ENCODE peak calls at places on chromosomes 4 and X, in six cellular contexts. O, I, F, H, N and P are unnamed samples.
A peak's percentile ranks its signal among the peaks of the same experiment; 100 is the strongest.

GRCh38 chr4:139814285-139815015 is 148.8 kb downstream of the MGST2 start:
- DNase-seq in O (no peak), I (no peak), F (no peak), H (peak; percentile 66), N (no peak), P (no peak)

GRCh38 chr4:60216752-60217151 is 983.4 kb upstream of the ADGRL3 start:
- DNase-seq in O (no peak), I (no peak), F (no peak), H (no peak), N (no peak), P (no peak)

GRCh38 chrX:72094894-72095293 is 36.8 kb downstream of the RTL5 start:
- DNase-seq in O (peak; percentile 79), I (peak; percentile 46), F (no peak), H (peak; percentile 24), N (no peak), P (no peak)

GRCh38 chr4:89212666-89213381 is 94.8 kb downstream of the GPRIN3 start:
- DNase-seq in O (no peak), I (no peak), F (no peak), H (no peak), N (no peak), P (no peak)

GRCh38 chr4:11542952-11543351 is 114.3 kb upstream of the HS3ST1 start:
- DNase-seq in O (no peak), I (no peak), F (no peak), H (no peak), N (no peak), P (no peak)

GRCh38 chr4:73989928-73990327 is 1.9 kb upstream of the PPBP start:
- DNase-seq in O (no peak), I (no peak), F (no peak), H (no peak), N (no peak), P (no peak)

GRCh38 chr4:47474799-47475198 is 10.3 kb upstream of the ATP10D start:
- DNase-seq in O (no peak), I (no peak), F (no peak), H (no peak), N (no peak), P (no peak)

GRCh38 chr4:108559067-108559793 is 61.1 kb upstream of the RPL34 start:
- DNase-seq in O (no peak), I (no peak), F (no peak), H (no peak), N (no peak), P (no peak)

GRCh38 chr4:53962516-53963225 is 101.7 kb downstream of the CHIC2 start:
- DNase-seq in O (no peak), I (no peak), F (no peak), H (no peak), N (peak; percentile 40), P (peak; percentile 20)

GRCh38 chr4:38509551-38509950 is 154.4 kb upstream of the KLF3 start:
- DNase-seq in O (no peak), I (no peak), F (no peak), H (no peak), N (no peak), P (no peak)

GRCh38 chrX:39755152-39756032 is 342.4 kb downstream of the BCOR start:
- DNase-seq in O (peak; percentile 94), I (no peak), F (peak; percentile 92), H (peak; percentile 94), N (peak; percentile 94), P (peak; percentile 58)

GRCh38 chr4:15665738-15666365 is 10.7 kb upstream of the FBXL5 start:
- DNase-seq in O (no peak), I (no peak), F (no peak), H (no peak), N (no peak), P (no peak)

GRCh38 chr4:158446106-158446505 is 75.6 kb upstream of the RXFP1 start:
- DNase-seq in O (no peak), I (no peak), F (no peak), H (no peak), N (no peak), P (no peak)

GRCh38 chrX:101241531-101241930 is 21.9 kb downstream of the DRP2 start:
- DNase-seq in O (no peak), I (no peak), F (no peak), H (no peak), N (no peak), P (no peak)

GRCh38 chr4:142474398-142475087 is 371.6 kb downstream of the INPP4B start:
- DNase-seq in O (no peak), I (no peak), F (no peak), H (no peak), N (no peak), P (no peak)

GRCh38 chr4:122163301-122163700 is 11.2 kb downstream of the BLTP1 start:
- DNase-seq in O (no peak), I (no peak), F (no peak), H (no peak), N (no peak), P (no peak)

GRCh38 chr4:7391637-7392437 is 42.9 kb downstream of the PSAPL1 start:
- DNase-seq in O (no peak), I (no peak), F (no peak), H (no peak), N (peak; percentile 54), P (no peak)

GRCh38 chr4:89653012-89653411 is 183.9 kb downstream of the SNCA start:
- DNase-seq in O (no peak), I (no peak), F (no peak), H (no peak), N (no peak), P (no peak)

GRCh38 chr4:52657630-52658501 is 1.2 kb downstream of the USP46 start:
- DNase-seq in O (peak; percentile 50), I (peak; percentile 94), F (no peak), H (peak; percentile 16), N (no peak), P (peak; percentile 18)

GRCh38 chrX:155632424-155633100 is 19.8 kb upstream of the TMLHE start:
- DNase-seq in O (no peak), I (no peak), F (no peak), H (no peak), N (no peak), P (no peak)

GRCh38 chrX:11427082-11428033 is 134.1 kb downstream of the AMELX start:
- DNase-seq in O (peak; percentile 84), I (peak; percentile 48), F (no peak), H (peak; percentile 6), N (no peak), P (no peak)

GRCh38 chr4:108637856-108638255 is 12.5 kb upstream of the OSTC start:
- DNase-seq in O (no peak), I (no peak), F (no peak), H (no peak), N (no peak), P (no peak)

GRCh38 chr4:107721436-107722090 is 1.5 kb upstream of the PAPSS1 start:
- DNase-seq in O (peak; percentile 62), I (peak; percentile 57), F (no peak), H (no peak), N (no peak), P (no peak)

GRCh38 chr4:85933306-85933640 is 426.6 kb downstream of the MAPK10 start:
- DNase-seq in O (no peak), I (no peak), F (no peak), H (no peak), N (no peak), P (no peak)

GRCh38 chr4:119906277-119906676 is 160.4 kb downstream of the MAD2L1 start:
- DNase-seq in O (no peak), I (peak; percentile 25), F (no peak), H (no peak), N (no peak), P (no peak)

GRCh38 chr4:27003602-27004238 is 143.1 kb downstream of the STIM2 start:
- DNase-seq in O (no peak), I (no peak), F (peak; percentile 49), H (no peak), N (no peak), P (no peak)

GRCh38 chrX:40864972-40865371 is 129.6 kb upstream of the MED14 start:
- DNase-seq in O (no peak), I (no peak), F (no peak), H (no peak), N (no peak), P (no peak)

DNA sequence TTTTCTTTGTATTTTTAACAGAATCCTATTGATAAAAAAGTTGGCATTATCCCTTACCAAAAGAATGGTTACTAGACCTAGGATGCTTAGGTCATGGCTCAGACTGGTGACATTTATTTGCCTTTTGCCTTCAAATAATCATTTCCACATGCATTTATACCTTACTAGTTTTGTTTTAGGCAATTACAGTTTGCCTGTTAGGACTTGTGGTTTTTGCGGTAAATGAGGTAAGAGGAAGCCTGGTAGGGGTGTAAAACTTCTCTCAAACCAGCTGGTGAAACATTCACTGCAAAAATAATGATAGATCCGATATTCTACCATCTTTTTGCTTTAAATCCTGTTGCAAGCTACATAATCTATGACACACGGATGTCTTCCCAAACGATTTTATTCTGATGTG is 12.1 kb downstream of the LAMP2 start:
- DNase-seq in O (no peak), I (no peak), F (no peak), H (no peak), N (no peak), P (no peak)
- H3K27me3 ChIP-seq in O (no peaks in the 10 kb centered on the region), I (no peaks in the 10 kb centered on the region), F (no peaks in the 10 kb centered on the region), H (no peaks in the 10 kb centered on the region), N (no peaks in the 10 kb centered on the region), P (no peaks in the 10 kb centered on the region)

DNA sequence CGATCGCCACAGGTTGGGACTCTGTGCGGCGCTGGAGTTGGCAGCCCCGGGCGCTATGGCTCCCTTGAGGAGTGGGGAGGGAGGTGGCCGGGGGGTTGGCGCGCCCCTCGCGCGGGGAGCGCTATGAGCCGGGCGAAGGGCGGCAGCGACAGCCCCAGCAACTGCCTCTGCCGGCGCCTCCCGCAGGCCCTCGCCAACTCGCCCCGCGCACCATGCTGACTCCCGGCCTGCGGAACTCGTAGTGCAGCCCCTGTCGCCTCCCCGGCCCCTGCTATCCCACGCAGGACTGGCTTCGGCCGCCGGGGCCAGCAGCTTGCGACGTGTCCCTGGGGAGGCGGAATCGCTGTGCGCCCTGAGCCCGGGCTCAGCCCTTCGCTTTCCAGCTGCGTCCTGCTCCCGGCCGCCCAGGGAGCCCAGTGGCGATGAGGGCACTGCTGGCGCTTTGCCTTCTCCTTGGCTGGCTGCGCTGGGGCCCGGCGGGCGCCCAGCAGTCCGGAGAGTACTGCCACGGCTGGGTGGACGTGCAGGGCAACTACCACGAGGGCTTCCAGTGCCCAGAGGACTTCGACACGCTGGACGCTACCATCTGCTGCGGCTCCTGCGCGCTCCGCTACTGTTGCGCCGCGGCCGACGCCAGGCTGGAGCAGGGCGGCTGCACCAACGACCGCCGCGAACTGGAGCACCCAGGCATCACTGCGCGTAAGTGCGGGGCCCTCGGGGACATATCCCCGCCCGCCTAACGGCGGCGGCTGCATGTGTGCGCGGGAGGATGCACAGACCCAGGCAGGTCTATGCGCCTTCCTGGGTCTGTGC is 553 bp downstream of the SHISA3 start:
- DNase-seq in O (peak; percentile 76), I (peak; percentile 75), F (no peak), H (peak; percentile 24), N (no peak), P (no peak)
- H3K27me3 ChIP-seq in O (no peaks in the 10 kb centered on the region), I (peaks cover 79% of the 10 kb centered on the region), F (peaks cover 4% of the 10 kb centered on the region), H (peaks cover 38% of the 10 kb centered on the region), N (no peaks in the 10 kb centered on the region), P (peaks cover 3% of the 10 kb centered on the region)

GRCh38 chrX:114017086-114017485 is 566.8 kb upstream of the HTR2C start:
- DNase-seq in O (no peak), I (no peak), F (no peak), H (no peak), N (no peak), P (no peak)
- H3K27me3 ChIP-seq in O (no peaks in the 10 kb centered on the region), I (no peaks in the 10 kb centered on the region), F (no peaks in the 10 kb centered on the region), H (peaks cover 12% of the 10 kb centered on the region), N (no peaks in the 10 kb centered on the region), P (no peaks in the 10 kb centered on the region)

DNA sequence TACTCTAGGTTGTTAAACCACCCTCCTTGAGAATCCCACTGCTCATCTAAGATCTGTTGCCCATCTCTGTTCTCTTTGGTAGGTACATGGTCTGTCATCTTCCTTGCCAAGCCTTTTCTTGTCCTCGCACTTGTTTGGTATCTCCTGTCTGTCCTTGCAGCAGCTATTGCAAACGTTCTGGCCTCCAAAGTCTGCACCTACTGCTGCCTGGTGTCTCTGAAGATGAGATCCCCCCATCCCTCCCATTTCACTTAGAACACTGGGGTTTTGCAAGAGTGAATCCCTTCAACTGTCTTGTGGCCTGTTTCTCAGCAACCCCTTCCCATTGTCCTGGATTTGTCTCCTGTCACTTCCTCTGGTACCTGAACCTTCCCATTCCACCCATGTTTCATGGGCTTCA is 673 bp downstream of the CNGA2 start:
- DNase-seq in O (no peak), I (no peak), F (no peak), H (no peak), N (no peak), P (no peak)
- H3K27me3 ChIP-seq in O (no peaks in the 10 kb centered on the region), I (no peaks in the 10 kb centered on the region), F (no peaks in the 10 kb centered on the region), H (no peaks in the 10 kb centered on the region), N (no peaks in the 10 kb centered on the region), P (no peaks in the 10 kb centered on the region)